ENCODE peak calls at places on chromosomes 13 and 19, in six cellular contexts. Y is HepG2; O is mesendoderm; W is HFF-Myc; X is CD8-positive, alpha-beta T cell; F is CD4-positive, CD25-positive, alpha-beta regulatory T cell. J is an unnamed sample.

GRCh38 chr13:108963846-108964600 is 334.6 kb downstream of the MYO16 start:
- DNase-seq in Y (no peak), O (no peak), W (no peak), X (no peak), F (no peak), J (no peak)

GRCh38 chr19:33396701-33397535 is 23.4 kb downstream of the CEBPG start:
- DNase-seq in Y (peak; percentile 95), O (peak; percentile 61), W (no peak), X (no peak), F (no peak), J (no peak)

GRCh38 chr19:45468159-45468651 is 409 bp downstream of the FOSB start:
- DNase-seq in Y (no peak), O (peak; percentile 46), W (no peak), X (peak; percentile 66), F (no peak), J (no peak)

GRCh38 chr19:48963371-48964204 is 1.5 kb upstream of the FTL start:
- DNase-seq in Y (peak; percentile 98), O (peak; percentile 92), W (no peak), X (peak; percentile 74), F (no peak), J (no peak)

GRCh38 chr19:46221981-46222610 is 7.4 kb upstream of the IGFL1 start:
- DNase-seq in Y (no peak), O (peak; percentile 63), W (no peak), X (no peak), F (no peak), J (no peak)

GRCh38 chr19:8438236-8438635 is 6.5 kb upstream of the HNRNPM start:
- DNase-seq in Y (no peak), O (no peak), W (no peak), X (no peak), F (no peak), J (no peak)

GRCh38 chr19:36266375-36266961 is 51.6 kb downstream of the ZNF146 start:
- DNase-seq in Y (no peak), O (no peak), W (no peak), X (no peak), F (no peak), J (no peak)

GRCh38 chr19:48635966-48636858 is 967 bp downstream of the DBP start:
- DNase-seq in Y (no peak), O (no peak), W (no peak), X (no peak), F (peak; percentile 30), J (no peak)

GRCh38 chr13:110913911-110914292 is 967 bp downstream of the ANKRD10 start:
- DNase-seq in Y (no peak), O (no peak), W (no peak), X (no peak), F (no peak), J (peak; percentile 8)

GRCh38 chr13:46639033-46639981 is 86.3 kb downstream of the LRCH1 start:
- DNase-seq in Y (peak; percentile 20), O (no peak), W (no peak), X (no peak), F (no peak), J (no peak)

GRCh38 chr13:62371737-62372136 is 956.1 kb upstream of the PCDH20 start:
- DNase-seq in Y (no peak), O (no peak), W (no peak), X (no peak), F (no peak), J (no peak)

GRCh38 chr19:34345934-34346333 is 19.1 kb upstream of the GPI start:
- DNase-seq in Y (peak; percentile 63), O (peak; percentile 89), W (no peak), X (peak; percentile 79), F (peak; percentile 53), J (peak; percentile 55)

GRCh38 chr13:72514141-72514540 is 213.3 kb downstream of the MZT1 start:
- DNase-seq in Y (no peak), O (no peak), W (no peak), X (no peak), F (no peak), J (no peak)

GRCh38 chr13:27450921-27451461 is 627 bp upstream of the MTIF3 start:
- DNase-seq in Y (peak; percentile 16), O (peak; percentile 23), W (no peak), X (no peak), F (peak; percentile 22), J (no peak)

GRCh38 chr13:35711909-35712308 is 235.4 kb upstream of the MAB21L1 start:
- DNase-seq in Y (no peak), O (no peak), W (no peak), X (no peak), F (no peak), J (no peak)

GRCh38 chr13:110116072-110116487 is 190.9 kb downstream of the COL4A1 start:
- DNase-seq in Y (peak; percentile 4), O (peak; percentile 77), W (no peak), X (peak; percentile 58), F (peak; percentile 10), J (peak; percentile 10)

GRCh38 chr19:41821003-41821735 is 23.3 kb downstream of the LYPD4 start:
- DNase-seq in Y (peak; percentile 41), O (peak; percentile 73), W (no peak), X (peak; percentile 57), F (peak; percentile 56), J (peak; percentile 45)

GRCh38 chr13:112213467-112214245 is 146.7 kb downstream of the SOX1 start:
- DNase-seq in Y (peak; percentile 28), O (no peak), W (no peak), X (no peak), F (no peak), J (no peak)

GRCh38 chr19:46618670-46619231 is 6.1 kb downstream of the PTGIR start:
- DNase-seq in Y (no peak), O (no peak), W (no peak), X (no peak), F (no peak), J (no peak)

GRCh38 chr19:12603714-12604113 is 6.9 kb downstream of the ZNF490 start:
- DNase-seq in Y (no peak), O (no peak), W (no peak), X (no peak), F (peak; percentile 43), J (peak; percentile 75)

GRCh38 chr19:51501594-51502263 is at the start of gene SIGLEC12:
- DNase-seq in Y (no peak), O (no peak), W (no peak), X (no peak), F (no peak), J (no peak)

GRCh38 chr13:98599502-98600328 is 22.8 kb upstream of the STK24 start:
- DNase-seq in Y (peak; percentile 54), O (peak; percentile 81), W (no peak), X (no peak), F (no peak), J (no peak)

GRCh38 chr19:44990459-44990858 is 10.8 kb upstream of the RELB start:
- DNase-seq in Y (no peak), O (no peak), W (no peak), X (no peak), F (no peak), J (no peak)

GRCh38 chr19:8569066-8569761 is 8.0 kb downstream of the MYO1F start:
- DNase-seq in Y (no peak), O (no peak), W (peak; percentile 65), X (peak; percentile 86), F (peak; percentile 35), J (peak; percentile 82)

GRCh38 chr19:18336121-18336520 is 4.3 kb upstream of the PGPEP1 start:
- DNase-seq in Y (peak; percentile 49), O (no peak), W (no peak), X (no peak), F (no peak), J (no peak)

GRCh38 chr13:44622259-44622658 is 46.1 kb upstream of the TSC22D1 start:
- DNase-seq in Y (no peak), O (peak; percentile 10), W (no peak), X (no peak), F (no peak), J (no peak)

GRCh38 chr19:55369651-55370304 is 485 bp downstream of the IL11 start:
- DNase-seq in Y (no peak), O (peak; percentile 92), W (no peak), X (no peak), F (peak; percentile 30), J (no peak)

GRCh38 chr19:3344608-3345598 is 21.5 kb upstream of the NFIC start:
- DNase-seq in Y (no peak), O (no peak), W (no peak), X (no peak), F (no peak), J (no peak)

GRCh38 chr19:3346677-3347353 is 19.6 kb upstream of the NFIC start:
- DNase-seq in Y (no peak), O (no peak), W (no peak), X (no peak), F (no peak), J (no peak)

GRCh38 chr19:3345850-3346460 is 20.4 kb upstream of the NFIC start:
- DNase-seq in Y (no peak), O (no peak), W (no peak), X (no peak), F (no peak), J (no peak)

GRCh38 chr19:3342246-3342645 is 24.1 kb upstream of the NFIC start:
- DNase-seq in Y (no peak), O (no peak), W (no peak), X (no peak), F (no peak), J (no peak)

DNA sequence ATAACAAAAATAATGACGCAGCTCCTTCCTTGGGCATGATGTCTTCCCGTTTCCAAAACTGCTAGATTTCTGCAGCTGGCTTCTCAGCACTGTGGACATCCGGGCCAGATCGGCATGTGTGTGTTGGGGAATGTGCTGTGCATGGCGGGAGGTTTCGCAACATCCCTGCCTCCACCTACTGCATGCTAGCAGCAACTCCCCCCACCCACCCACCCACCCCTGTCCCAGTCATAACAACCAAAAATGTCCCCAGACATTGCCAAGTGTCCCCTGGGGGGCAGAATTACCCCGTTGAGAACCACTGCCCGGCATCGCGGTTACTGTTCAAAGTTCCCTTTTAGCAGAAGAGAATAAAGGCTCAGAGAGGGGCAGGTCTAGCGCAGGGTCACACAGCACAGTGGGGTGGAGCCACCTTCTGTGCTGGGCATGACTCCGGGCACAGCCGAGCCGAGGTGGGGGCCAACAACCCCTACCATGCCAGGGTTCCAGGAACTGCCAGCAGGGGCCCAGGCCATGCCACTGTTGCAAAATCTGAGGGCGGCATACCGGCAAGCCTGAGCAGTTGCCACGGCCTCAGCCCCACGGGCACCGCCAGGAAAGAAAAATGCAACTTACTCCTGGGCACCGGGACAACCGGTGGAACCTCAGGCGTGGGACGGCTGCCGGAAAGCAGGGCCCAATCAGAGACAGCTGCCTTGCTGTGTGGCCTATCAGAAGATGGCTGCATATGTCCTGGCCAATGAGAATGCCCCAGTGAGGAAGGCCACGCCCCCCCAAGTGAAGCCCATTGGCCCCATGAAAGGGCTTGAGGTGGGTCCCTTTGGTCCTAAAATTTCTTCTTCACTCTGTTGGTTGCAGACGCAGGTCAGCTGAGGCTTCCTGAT is 22.5 kb upstream of the NFIC start:
- DNase-seq in Y (peak; percentile 86), O (peak; percentile 55), W (no peak), X (no peak), F (no peak), J (peak; percentile 85)
- H3K4me3 ChIP-seq in Y (peak overlapping the region; percentile 48), O (no peak overlapping the region), W (no peak overlapping the region), X (peak overlapping the region; percentile 27), F (no peak overlapping the region), J (peak overlapping the region; percentile 59)

GRCh38 chr19:31317542-31317941 is 31.7 kb downstream of the TSHZ3 start:
- DNase-seq in Y (no peak), O (no peak), W (no peak), X (no peak), F (no peak), J (no peak)
- H3K4me3 ChIP-seq in Y (no peak overlapping the region), O (no peak overlapping the region), W (no peak overlapping the region), X (no peak overlapping the region), F (no peak overlapping the region), J (no peak overlapping the region)

GRCh38 chr13:41313659-41314197 is 2.7 kb downstream of the NAA16 start:
- DNase-seq in Y (no peak), O (no peak), W (no peak), X (no peak), F (no peak), J (no peak)
- H3K4me3 ChIP-seq in Y (peak overlapping the region; percentile 98), O (no peak overlapping the region), W (peak overlapping the region; percentile 94), X (peak overlapping the region; percentile 23), F (peak overlapping the region; percentile 98), J (no peak overlapping the region)

GRCh38 chr19:2282862-2283237 is 875 bp upstream of the PEAK3 start:
- DNase-seq in Y (no peak), O (no peak), W (no peak), X (no peak), F (no peak), J (no peak)
- H3K4me3 ChIP-seq in Y (no peak overlapping the region), O (no peak overlapping the region), W (no peak overlapping the region), X (no peak overlapping the region), F (no peak overlapping the region), J (no peak overlapping the region)

J was measured in Jurkat, Clone E6-1.